ENCODE peak calls at places on chromosomes 4 and X, in five cellular contexts. One of them, this sample, is unnamed. For H3K9me3 and H3K4me1, the result is how much of the 10 kb centered on the place peaks cover.

GRCh38 chrX:110448459-110448858 is 89.8 kb downstream of the RTL9 start:
- DNase-seq in neuronal stem cell: no peak
- DNase-seq in spleen: no peak
- DNase-seq in cardiac muscle cell: no peak
- DNase-seq in hepatocyte: no peak
- DNase-seq in this sample: no peak

GRCh38 chr4:132991111-132991510 is 158.0 kb upstream of the PCDH10 start:
- DNase-seq in neuronal stem cell: no peak
- DNase-seq in spleen: no peak
- DNase-seq in cardiac muscle cell: no peak
- DNase-seq in hepatocyte: no peak
- DNase-seq in this sample: no peak

GRCh38 chrX:14673764-14674163 is 144.4 kb downstream of the GLRA2 start:
- DNase-seq in neuronal stem cell: no peak
- DNase-seq in spleen: no peak
- DNase-seq in cardiac muscle cell: peak
- DNase-seq in hepatocyte: peak
- DNase-seq in this sample: peak

GRCh38 chrX:7904557-7904956 is 22.7 kb downstream of the PNPLA4 start:
- DNase-seq in neuronal stem cell: no peak
- DNase-seq in spleen: no peak
- DNase-seq in cardiac muscle cell: no peak
- DNase-seq in hepatocyte: no peak
- DNase-seq in this sample: no peak

GRCh38 chr4:181760560-181760959 is 482.6 kb upstream of the TENM3 start:
- DNase-seq in neuronal stem cell: no peak
- DNase-seq in spleen: no peak
- DNase-seq in cardiac muscle cell: no peak
- DNase-seq in hepatocyte: no peak
- DNase-seq in this sample: no peak

GRCh38 chr4:148926861-148927260 is 484.6 kb upstream of the NR3C2 start:
- DNase-seq in neuronal stem cell: no peak
- DNase-seq in spleen: no peak
- DNase-seq in cardiac muscle cell: peak
- DNase-seq in hepatocyte: peak
- DNase-seq in this sample: peak

GRCh38 chr4:153188966-153189801 is 15.1 kb upstream of the TRIM2 start:
- DNase-seq in neuronal stem cell: no peak
- DNase-seq in spleen: no peak
- DNase-seq in cardiac muscle cell: peak
- DNase-seq in hepatocyte: peak
- DNase-seq in this sample: no peak

GRCh38 chrX:821311-822178 is 191.0 kb downstream of the SHOX start:
- DNase-seq in neuronal stem cell: no peak
- DNase-seq in spleen: no peak
- DNase-seq in cardiac muscle cell: no peak
- DNase-seq in hepatocyte: no peak
- DNase-seq in this sample: no peak

GRCh38 chr4:95361696-95361965 is 187.1 kb downstream of the UNC5C start:
- DNase-seq in neuronal stem cell: no peak
- DNase-seq in spleen: no peak
- DNase-seq in cardiac muscle cell: no peak
- DNase-seq in hepatocyte: no peak
- DNase-seq in this sample: no peak

GRCh38 chrX:97026406-97026805 is 142.7 kb downstream of the RPA4 start:
- DNase-seq in neuronal stem cell: peak
- DNase-seq in spleen: no peak
- DNase-seq in cardiac muscle cell: peak
- DNase-seq in hepatocyte: peak
- DNase-seq in this sample: peak

GRCh38 chr4:76783836-76784235 is 114.1 kb downstream of the SOWAHB start:
- DNase-seq in neuronal stem cell: no peak
- DNase-seq in spleen: no peak
- DNase-seq in cardiac muscle cell: no peak
- DNase-seq in hepatocyte: no peak
- DNase-seq in this sample: no peak

GRCh38 chr4:122576261-122577188 is 44.3 kb downstream of the IL21 start:
- DNase-seq in neuronal stem cell: peak
- DNase-seq in spleen: no peak
- DNase-seq in cardiac muscle cell: peak
- DNase-seq in hepatocyte: peak
- DNase-seq in this sample: peak

GRCh38 chr4:43835869-43836268 is 612.7 kb downstream of the KCTD8 start:
- DNase-seq in neuronal stem cell: no peak
- DNase-seq in spleen: no peak
- DNase-seq in cardiac muscle cell: no peak
- DNase-seq in hepatocyte: no peak
- DNase-seq in this sample: no peak

DNA sequence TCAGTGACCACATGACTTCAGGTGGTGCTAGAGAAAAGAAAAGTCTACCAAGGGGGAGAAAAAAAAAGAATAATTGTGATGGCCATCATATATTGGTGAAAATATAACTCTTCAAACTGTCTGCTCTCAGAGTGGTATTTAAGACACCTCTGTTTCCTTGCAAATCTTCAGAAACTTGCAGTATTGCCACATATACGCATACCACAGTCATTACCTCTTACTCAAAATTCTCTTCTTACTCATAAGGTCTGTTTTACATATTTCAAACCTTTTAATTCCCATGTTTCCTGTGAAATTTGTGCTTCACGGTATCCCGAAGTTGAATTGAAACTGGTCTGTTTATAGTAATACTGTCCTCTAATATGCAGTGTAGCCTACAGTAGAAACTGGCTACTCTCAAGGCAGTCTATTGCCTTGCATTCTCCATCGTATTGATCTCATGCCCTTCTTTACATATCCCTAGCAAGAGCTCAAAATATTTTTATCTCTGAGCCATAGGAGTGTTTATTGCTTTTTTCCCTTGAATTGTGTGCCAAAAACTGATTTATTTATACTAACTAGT is 34.7 kb upstream of the LHFPL1 start:
- DNase-seq in neuronal stem cell: no peak
- DNase-seq in spleen: no peak
- DNase-seq in cardiac muscle cell: no peak
- DNase-seq in hepatocyte: no peak
- DNase-seq in this sample: no peak
- H3K9me3 ChIP-seq in neuronal stem cell: under half
- H3K9me3 ChIP-seq in spleen: under half
- H3K9me3 ChIP-seq in cardiac muscle cell: under half
- H3K9me3 ChIP-seq in hepatocyte: under half
- H3K9me3 ChIP-seq in this sample: under half

GRCh38 chrX:120297923-120298322 is 13.3 kb downstream of the TMEM255A start:
- DNase-seq in neuronal stem cell: no peak
- DNase-seq in spleen: no peak
- DNase-seq in cardiac muscle cell: no peak
- DNase-seq in hepatocyte: no peak
- DNase-seq in this sample: no peak

GRCh38 chrX:120287513-120288112 is 23.6 kb downstream of the TMEM255A start:
- DNase-seq in neuronal stem cell: no peak
- DNase-seq in spleen: no peak
- DNase-seq in cardiac muscle cell: no peak
- DNase-seq in hepatocyte: no peak
- DNase-seq in this sample: no peak

GRCh38 chrX:120290107-120290506 is 21.2 kb downstream of the TMEM255A start:
- DNase-seq in neuronal stem cell: no peak
- DNase-seq in spleen: no peak
- DNase-seq in cardiac muscle cell: no peak
- DNase-seq in hepatocyte: no peak
- DNase-seq in this sample: no peak

GRCh38 chrX:120291211-120291610 is 20.1 kb downstream of the TMEM255A start:
- DNase-seq in neuronal stem cell: no peak
- DNase-seq in spleen: no peak
- DNase-seq in cardiac muscle cell: no peak
- DNase-seq in hepatocyte: no peak
- DNase-seq in this sample: no peak

DNA sequence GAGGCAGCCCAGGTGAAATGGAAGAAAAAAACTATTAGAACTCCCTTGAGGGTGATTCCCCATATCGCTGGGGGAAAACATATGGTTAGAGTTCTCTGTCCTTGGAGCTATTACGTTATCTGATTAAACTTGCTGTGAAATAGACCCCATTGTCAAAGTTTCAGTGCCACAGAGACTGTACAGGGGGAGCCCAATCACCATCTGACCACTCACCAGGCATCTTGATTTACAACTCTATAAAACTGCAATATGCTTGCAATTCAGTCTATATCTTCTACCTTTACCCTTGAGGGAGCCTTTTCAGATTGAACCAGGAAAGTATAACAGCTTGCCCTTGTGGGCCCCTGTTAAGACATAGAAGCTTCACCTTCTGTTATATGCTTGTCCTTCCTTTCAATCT is 18.2 kb downstream of the TMEM255A start:
- DNase-seq in neuronal stem cell: no peak
- DNase-seq in spleen: no peak
- DNase-seq in cardiac muscle cell: no peak
- DNase-seq in hepatocyte: no peak
- DNase-seq in this sample: no peak
- H3K4me1 ChIP-seq in neuronal stem cell: under half
- H3K4me1 ChIP-seq in spleen: under half
- H3K4me1 ChIP-seq in cardiac muscle cell: under half
- H3K4me1 ChIP-seq in hepatocyte: under half
- H3K4me1 ChIP-seq in this sample: under half

GRCh38 chr4:185955817-185956542 is 113.0 kb upstream of the TLR3 start:
- DNase-seq in neuronal stem cell: peak
- DNase-seq in spleen: no peak
- DNase-seq in cardiac muscle cell: no peak
- DNase-seq in hepatocyte: no peak
- DNase-seq in this sample: no peak
- H3K9me3 ChIP-seq in neuronal stem cell: under half
- H3K9me3 ChIP-seq in spleen: under half
- H3K9me3 ChIP-seq in cardiac muscle cell: under half
- H3K9me3 ChIP-seq in hepatocyte: under half
- H3K9me3 ChIP-seq in this sample: under half

GRCh38 chrX:40177489-40177888 is 79.7 kb upstream of the BCOR start:
- DNase-seq in neuronal stem cell: no peak
- DNase-seq in spleen: no peak
- DNase-seq in cardiac muscle cell: no peak
- DNase-seq in hepatocyte: no peak
- DNase-seq in this sample: no peak
- H3K4me1 ChIP-seq in neuronal stem cell: under half
- H3K4me1 ChIP-seq in spleen: half or more
- H3K4me1 ChIP-seq in cardiac muscle cell: under half
- H3K4me1 ChIP-seq in hepatocyte: under half
- H3K4me1 ChIP-seq in this sample: under half

GRCh38 chr4:113288257-113288656 is 238.8 kb downstream of the ANK2 start:
- DNase-seq in neuronal stem cell: no peak
- DNase-seq in spleen: no peak
- DNase-seq in cardiac muscle cell: no peak
- DNase-seq in hepatocyte: no peak
- DNase-seq in this sample: no peak
- H3K9me3 ChIP-seq in neuronal stem cell: under half
- H3K9me3 ChIP-seq in spleen: under half
- H3K9me3 ChIP-seq in cardiac muscle cell: under half
- H3K9me3 ChIP-seq in hepatocyte: under half
- H3K9me3 ChIP-seq in this sample: under half

GRCh38 chr4:38003102-38003501 is 42.9 kb downstream of the PTTG2 start:
- DNase-seq in neuronal stem cell: no peak
- DNase-seq in spleen: no peak
- DNase-seq in cardiac muscle cell: no peak
- DNase-seq in hepatocyte: no peak
- DNase-seq in this sample: no peak

GRCh38 chr4:38003628-38004027 is 43.4 kb downstream of the PTTG2 start:
- DNase-seq in neuronal stem cell: no peak
- DNase-seq in spleen: no peak
- DNase-seq in cardiac muscle cell: no peak
- DNase-seq in hepatocyte: no peak
- DNase-seq in this sample: no peak

GRCh38 chr4:38004887-38005286 is 44.7 kb downstream of the PTTG2 start:
- DNase-seq in neuronal stem cell: no peak
- DNase-seq in spleen: no peak
- DNase-seq in cardiac muscle cell: no peak
- DNase-seq in hepatocyte: no peak
- DNase-seq in this sample: no peak

GRCh38 chr4:38002451-38003071 is 42.4 kb downstream of the PTTG2 start:
- DNase-seq in neuronal stem cell: no peak
- DNase-seq in spleen: no peak
- DNase-seq in cardiac muscle cell: no peak
- DNase-seq in hepatocyte: no peak
- DNase-seq in this sample: no peak

GRCh38 chr4:38004062-38004461 is 43.9 kb downstream of the PTTG2 start:
- DNase-seq in neuronal stem cell: no peak
- DNase-seq in spleen: no peak
- DNase-seq in cardiac muscle cell: peak
- DNase-seq in hepatocyte: no peak
- DNase-seq in this sample: no peak
- H3K4me1 ChIP-seq in neuronal stem cell: under half
- H3K4me1 ChIP-seq in spleen: half or more
- H3K4me1 ChIP-seq in cardiac muscle cell: under half
- H3K4me1 ChIP-seq in hepatocyte: under half
- H3K4me1 ChIP-seq in this sample: under half

DNA sequence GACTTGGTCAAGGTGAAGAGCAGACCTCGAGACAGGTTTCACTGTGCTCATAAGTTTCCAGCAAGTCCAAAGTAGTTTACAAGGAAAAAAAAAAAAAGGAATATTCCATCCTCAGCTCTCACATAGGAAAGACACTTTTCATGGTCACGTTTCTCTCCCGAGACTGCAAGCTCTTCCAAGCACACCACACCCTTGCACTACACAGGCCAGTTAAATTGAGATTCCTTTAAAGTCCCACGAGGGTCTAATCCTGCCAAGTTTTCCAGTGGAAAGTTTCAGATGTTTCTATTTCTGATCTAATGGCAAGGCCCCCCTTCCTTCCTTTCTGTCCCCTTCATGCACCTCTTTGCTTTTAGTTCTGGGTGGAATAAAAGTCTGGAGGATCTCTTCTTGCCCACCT is 67.9 kb upstream of the PCDH19 start:
- DNase-seq in neuronal stem cell: no peak
- DNase-seq in spleen: no peak
- DNase-seq in cardiac muscle cell: no peak
- DNase-seq in hepatocyte: no peak
- DNase-seq in this sample: no peak
- H3K9me3 ChIP-seq in neuronal stem cell: under half
- H3K9me3 ChIP-seq in spleen: under half
- H3K9me3 ChIP-seq in cardiac muscle cell: under half
- H3K9me3 ChIP-seq in hepatocyte: under half
- H3K9me3 ChIP-seq in this sample: under half

GRCh38 chr4:15024386-15024785 is 22.1 kb downstream of the CPEB2 start:
- DNase-seq in neuronal stem cell: no peak
- DNase-seq in spleen: no peak
- DNase-seq in cardiac muscle cell: peak
- DNase-seq in hepatocyte: no peak
- DNase-seq in this sample: no peak

GRCh38 chr4:15021946-15022345 is 19.7 kb downstream of the CPEB2 start:
- DNase-seq in neuronal stem cell: no peak
- DNase-seq in spleen: no peak
- DNase-seq in cardiac muscle cell: no peak
- DNase-seq in hepatocyte: no peak
- DNase-seq in this sample: no peak

GRCh38 chr4:15018389-15018788 is 16.1 kb downstream of the CPEB2 start:
- DNase-seq in neuronal stem cell: no peak
- DNase-seq in spleen: no peak
- DNase-seq in cardiac muscle cell: no peak
- DNase-seq in hepatocyte: no peak
- DNase-seq in this sample: no peak

GRCh38 chr4:15021301-15021700 is 19.0 kb downstream of the CPEB2 start:
- DNase-seq in neuronal stem cell: no peak
- DNase-seq in spleen: no peak
- DNase-seq in cardiac muscle cell: no peak
- DNase-seq in hepatocyte: no peak
- DNase-seq in this sample: no peak

GRCh38 chr4:15020502-15021286 is 18.4 kb downstream of the CPEB2 start:
- DNase-seq in neuronal stem cell: no peak
- DNase-seq in spleen: no peak
- DNase-seq in cardiac muscle cell: no peak
- DNase-seq in hepatocyte: no peak
- DNase-seq in this sample: no peak
- H3K4me1 ChIP-seq in neuronal stem cell: under half
- H3K4me1 ChIP-seq in spleen: half or more
- H3K4me1 ChIP-seq in cardiac muscle cell: under half
- H3K4me1 ChIP-seq in hepatocyte: under half
- H3K4me1 ChIP-seq in this sample: half or more